ENCODE peak calls at places on chromosomes 12 and 14, in nine cellular contexts. One of them, this sample, is unnamed.

GRCh38 chr14:32565256-32565655 is 236.2 kb downstream of the AKAP6 start:
- DNase-seq in spleen: no peak
- DNase-seq in nephron progenitor cell: no peak
- DNase-seq in kidney epithelial cell: no peak
- DNase-seq in AG09309: no peak
- DNase-seq in foreskin fibroblast: no peak
- DNase-seq in fibroblast of mammary gland: no peak
- DNase-seq in astrocyte of the spinal cord: peak
- DNase-seq in fibroblast of pulmonary artery: no peak
- DNase-seq in this sample: no peak

GRCh38 chr14:104247336-104248202 is 109.2 kb downstream of the KIF26A start:
- DNase-seq in spleen: peak
- DNase-seq in nephron progenitor cell: no peak
- DNase-seq in kidney epithelial cell: no peak
- DNase-seq in AG09309: no peak
- DNase-seq in foreskin fibroblast: no peak
- DNase-seq in fibroblast of mammary gland: no peak
- DNase-seq in astrocyte of the spinal cord: no peak
- DNase-seq in fibroblast of pulmonary artery: no peak
- DNase-seq in this sample: peak

GRCh38 chr14:34347683-34348082 is 114.4 kb downstream of the SPTSSA start:
- DNase-seq in spleen: no peak
- DNase-seq in nephron progenitor cell: no peak
- DNase-seq in kidney epithelial cell: no peak
- DNase-seq in AG09309: no peak
- DNase-seq in foreskin fibroblast: no peak
- DNase-seq in fibroblast of mammary gland: no peak
- DNase-seq in astrocyte of the spinal cord: no peak
- DNase-seq in fibroblast of pulmonary artery: no peak
- DNase-seq in this sample: no peak

GRCh38 chr12:71291746-71292145 is 133.9 kb upstream of the TSPAN8 start:
- DNase-seq in spleen: no peak
- DNase-seq in nephron progenitor cell: no peak
- DNase-seq in kidney epithelial cell: no peak
- DNase-seq in AG09309: no peak
- DNase-seq in foreskin fibroblast: no peak
- DNase-seq in fibroblast of mammary gland: no peak
- DNase-seq in astrocyte of the spinal cord: no peak
- DNase-seq in fibroblast of pulmonary artery: no peak
- DNase-seq in this sample: no peak

GRCh38 chr14:95533391-95533821 is 1.4 kb upstream of the GLRX5 start:
- DNase-seq in spleen: no peak
- DNase-seq in nephron progenitor cell: no peak
- DNase-seq in kidney epithelial cell: no peak
- DNase-seq in AG09309: no peak
- DNase-seq in foreskin fibroblast: no peak
- DNase-seq in fibroblast of mammary gland: peak
- DNase-seq in astrocyte of the spinal cord: peak
- DNase-seq in fibroblast of pulmonary artery: peak
- DNase-seq in this sample: no peak

GRCh38 chr14:20632831-20633771 is 8.4 kb downstream of the OR6S1 start:
- DNase-seq in spleen: peak
- DNase-seq in nephron progenitor cell: peak
- DNase-seq in kidney epithelial cell: no peak
- DNase-seq in AG09309: no peak
- DNase-seq in foreskin fibroblast: peak
- DNase-seq in fibroblast of mammary gland: peak
- DNase-seq in astrocyte of the spinal cord: peak
- DNase-seq in fibroblast of pulmonary artery: peak
- DNase-seq in this sample: no peak

GRCh38 chr12:119914666-119915065 is 37.5 kb upstream of the CIT start:
- DNase-seq in spleen: no peak
- DNase-seq in nephron progenitor cell: no peak
- DNase-seq in kidney epithelial cell: no peak
- DNase-seq in AG09309: no peak
- DNase-seq in foreskin fibroblast: no peak
- DNase-seq in fibroblast of mammary gland: no peak
- DNase-seq in astrocyte of the spinal cord: no peak
- DNase-seq in fibroblast of pulmonary artery: no peak
- DNase-seq in this sample: no peak

GRCh38 chr14:68684466-68685418 is 108.1 kb downstream of the ZFP36L1 start:
- DNase-seq in spleen: no peak
- DNase-seq in nephron progenitor cell: no peak
- DNase-seq in kidney epithelial cell: no peak
- DNase-seq in AG09309: no peak
- DNase-seq in foreskin fibroblast: no peak
- DNase-seq in fibroblast of mammary gland: no peak
- DNase-seq in astrocyte of the spinal cord: no peak
- DNase-seq in fibroblast of pulmonary artery: no peak
- DNase-seq in this sample: no peak

GRCh38 chr12:91893476-91893875 is 252.2 kb downstream of the BTG1 start:
- DNase-seq in spleen: no peak
- DNase-seq in nephron progenitor cell: no peak
- DNase-seq in kidney epithelial cell: no peak
- DNase-seq in AG09309: no peak
- DNase-seq in foreskin fibroblast: no peak
- DNase-seq in fibroblast of mammary gland: no peak
- DNase-seq in astrocyte of the spinal cord: no peak
- DNase-seq in fibroblast of pulmonary artery: no peak
- DNase-seq in this sample: no peak

GRCh38 chr12:49359671-49360070 is 7.6 kb upstream of the SPATS2 start:
- DNase-seq in spleen: no peak
- DNase-seq in nephron progenitor cell: no peak
- DNase-seq in kidney epithelial cell: no peak
- DNase-seq in AG09309: no peak
- DNase-seq in foreskin fibroblast: peak
- DNase-seq in fibroblast of mammary gland: peak
- DNase-seq in astrocyte of the spinal cord: no peak
- DNase-seq in fibroblast of pulmonary artery: no peak
- DNase-seq in this sample: no peak

GRCh38 chr12:49358548-49359141 is 8.6 kb upstream of the SPATS2 start:
- DNase-seq in spleen: no peak
- DNase-seq in nephron progenitor cell: peak
- DNase-seq in kidney epithelial cell: no peak
- DNase-seq in AG09309: no peak
- DNase-seq in foreskin fibroblast: peak
- DNase-seq in fibroblast of mammary gland: peak
- DNase-seq in astrocyte of the spinal cord: peak
- DNase-seq in fibroblast of pulmonary artery: peak
- DNase-seq in this sample: peak

GRCh38 chr12:49355913-49356312 is 9.2 kb downstream of the DNAJC22 start:
- DNase-seq in spleen: no peak
- DNase-seq in nephron progenitor cell: no peak
- DNase-seq in kidney epithelial cell: no peak
- DNase-seq in AG09309: no peak
- DNase-seq in foreskin fibroblast: no peak
- DNase-seq in fibroblast of mammary gland: no peak
- DNase-seq in astrocyte of the spinal cord: no peak
- DNase-seq in fibroblast of pulmonary artery: no peak
- DNase-seq in this sample: no peak

GRCh38 chr12:49352351-49352750 is 5.7 kb downstream of the DNAJC22 start:
- DNase-seq in spleen: no peak
- DNase-seq in nephron progenitor cell: no peak
- DNase-seq in kidney epithelial cell: no peak
- DNase-seq in AG09309: no peak
- DNase-seq in foreskin fibroblast: no peak
- DNase-seq in fibroblast of mammary gland: no peak
- DNase-seq in astrocyte of the spinal cord: no peak
- DNase-seq in fibroblast of pulmonary artery: no peak
- DNase-seq in this sample: no peak

DNA sequence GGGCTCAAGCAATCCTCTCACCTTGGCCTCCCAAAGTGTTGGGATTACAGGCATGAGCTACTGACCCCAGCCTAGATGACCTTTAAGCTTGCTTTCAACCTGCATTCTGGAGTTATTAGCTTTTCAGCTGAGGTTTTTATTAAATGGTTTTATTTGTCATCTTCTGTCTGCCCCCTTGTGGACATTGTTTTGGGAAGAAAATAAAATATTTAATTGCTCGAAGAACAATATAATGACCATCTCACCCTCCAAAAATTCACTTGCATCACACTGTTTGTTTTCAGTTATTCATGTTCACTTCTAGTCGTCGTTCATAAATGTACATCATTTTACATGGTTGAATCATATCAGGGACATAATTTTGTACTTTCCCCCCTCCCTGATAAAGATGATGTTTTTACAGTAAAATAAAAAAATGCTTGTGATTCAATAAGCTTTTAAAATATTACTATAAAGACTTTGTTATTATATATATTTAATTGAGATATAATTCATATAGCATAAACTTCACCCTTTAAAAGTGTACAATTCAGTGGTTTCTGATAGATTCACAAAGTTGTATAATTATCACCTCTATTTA is 10.1 kb upstream of the SPATS2 start:
- DNase-seq in spleen: no peak
- DNase-seq in nephron progenitor cell: no peak
- DNase-seq in kidney epithelial cell: no peak
- DNase-seq in AG09309: no peak
- DNase-seq in foreskin fibroblast: peak
- DNase-seq in fibroblast of mammary gland: peak
- DNase-seq in astrocyte of the spinal cord: peak
- DNase-seq in fibroblast of pulmonary artery: peak
- DNase-seq in this sample: no peak
- TF ChIP-seq CTCF in spleen: peak
- TF ChIP-seq CTCF in nephron progenitor cell: peak
- TF ChIP-seq CTCF in kidney epithelial cell: peak
- TF ChIP-seq CTCF in AG09309: peak
- TF ChIP-seq CTCF in foreskin fibroblast: peak
- TF ChIP-seq CTCF in fibroblast of mammary gland: peak
- TF ChIP-seq CTCF in astrocyte of the spinal cord: peak
- TF ChIP-seq CTCF in fibroblast of pulmonary artery: peak
- TF ChIP-seq CTCF in this sample: peak

DNA sequence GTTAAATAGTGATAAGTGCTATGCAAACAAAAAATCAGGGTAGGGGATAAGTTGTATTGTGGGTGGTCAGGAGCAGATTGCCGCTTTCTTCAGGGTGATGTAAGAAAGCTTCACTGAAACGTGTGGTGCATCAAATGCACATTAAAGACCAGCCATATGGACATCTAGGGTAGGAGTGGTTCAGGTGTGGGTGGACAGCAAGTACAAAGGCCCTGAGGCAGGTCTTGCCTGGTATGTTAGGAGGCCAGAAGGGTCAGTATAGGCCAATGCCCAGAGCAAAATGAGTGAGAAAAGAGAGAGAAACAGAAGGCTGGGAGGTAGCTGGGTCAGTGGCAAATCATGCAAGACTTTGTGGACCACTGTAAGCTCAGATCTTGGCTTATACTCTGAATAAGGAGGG is 25.6 kb upstream of the CISTR start:
- DNase-seq in spleen: no peak
- DNase-seq in nephron progenitor cell: no peak
- DNase-seq in kidney epithelial cell: no peak
- DNase-seq in AG09309: no peak
- DNase-seq in foreskin fibroblast: no peak
- DNase-seq in fibroblast of mammary gland: no peak
- DNase-seq in astrocyte of the spinal cord: no peak
- DNase-seq in fibroblast of pulmonary artery: no peak
- DNase-seq in this sample: no peak
- TF ChIP-seq CTCF in spleen: no peak
- TF ChIP-seq CTCF in nephron progenitor cell: no peak
- TF ChIP-seq CTCF in kidney epithelial cell: no peak
- TF ChIP-seq CTCF in AG09309: no peak
- TF ChIP-seq CTCF in foreskin fibroblast: no peak
- TF ChIP-seq CTCF in fibroblast of mammary gland: no peak
- TF ChIP-seq CTCF in astrocyte of the spinal cord: no peak
- TF ChIP-seq CTCF in fibroblast of pulmonary artery: no peak
- TF ChIP-seq CTCF in this sample: no peak

GRCh38 chr14:74610866-74611671 is 968 bp downstream of the LTBP2 start:
- DNase-seq in spleen: peak
- DNase-seq in nephron progenitor cell: no peak
- DNase-seq in kidney epithelial cell: no peak
- DNase-seq in AG09309: no peak
- DNase-seq in foreskin fibroblast: peak
- DNase-seq in fibroblast of mammary gland: peak
- DNase-seq in astrocyte of the spinal cord: peak
- DNase-seq in fibroblast of pulmonary artery: peak
- DNase-seq in this sample: no peak

GRCh38 chr14:74606727-74607126 is 5.3 kb downstream of the LTBP2 start:
- DNase-seq in spleen: no peak
- DNase-seq in nephron progenitor cell: no peak
- DNase-seq in kidney epithelial cell: no peak
- DNase-seq in AG09309: no peak
- DNase-seq in foreskin fibroblast: no peak
- DNase-seq in fibroblast of mammary gland: no peak
- DNase-seq in astrocyte of the spinal cord: no peak
- DNase-seq in fibroblast of pulmonary artery: no peak
- DNase-seq in this sample: no peak

GRCh38 chr14:74609721-74610120 is 2.3 kb downstream of the LTBP2 start:
- DNase-seq in spleen: no peak
- DNase-seq in nephron progenitor cell: no peak
- DNase-seq in kidney epithelial cell: no peak
- DNase-seq in AG09309: no peak
- DNase-seq in foreskin fibroblast: peak
- DNase-seq in fibroblast of mammary gland: peak
- DNase-seq in astrocyte of the spinal cord: peak
- DNase-seq in fibroblast of pulmonary artery: peak
- DNase-seq in this sample: no peak

GRCh38 chr14:74610199-74610865 is 1.7 kb downstream of the LTBP2 start:
- DNase-seq in spleen: no peak
- DNase-seq in nephron progenitor cell: no peak
- DNase-seq in kidney epithelial cell: no peak
- DNase-seq in AG09309: no peak
- DNase-seq in foreskin fibroblast: no peak
- DNase-seq in fibroblast of mammary gland: no peak
- DNase-seq in astrocyte of the spinal cord: no peak
- DNase-seq in fibroblast of pulmonary artery: no peak
- DNase-seq in this sample: no peak

DNA sequence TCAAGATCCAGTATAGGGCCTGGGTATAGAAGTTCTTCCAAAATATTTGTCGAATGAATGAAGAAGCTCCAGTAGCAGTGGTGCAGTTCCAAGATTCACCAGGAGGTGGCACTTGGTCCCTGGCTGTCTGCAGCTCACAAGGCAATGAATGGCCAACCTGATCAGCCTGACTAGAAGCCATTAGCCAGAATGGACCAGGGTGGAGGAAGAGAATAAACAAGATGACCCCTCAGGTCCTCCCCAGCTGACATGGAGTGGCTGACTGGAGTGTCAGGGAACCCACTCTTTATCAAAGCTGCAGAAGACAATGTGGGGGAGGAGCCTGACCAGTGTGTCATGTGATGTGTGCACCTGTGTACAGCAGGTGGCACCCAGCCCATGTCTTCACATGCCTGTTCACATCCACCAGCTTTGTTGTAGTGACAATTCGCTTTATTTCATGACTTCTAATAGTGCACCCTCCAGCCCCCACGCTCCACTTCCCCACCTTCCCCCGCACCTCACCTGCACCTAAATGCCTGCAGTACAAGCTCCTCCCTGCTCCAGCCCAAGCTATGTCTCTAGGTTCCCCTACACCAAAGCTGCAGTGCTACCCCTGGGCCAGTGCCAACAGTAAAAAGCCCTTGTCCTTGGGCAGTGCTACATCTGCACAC is 3.0 kb downstream of the LTBP2 start:
- DNase-seq in spleen: peak
- DNase-seq in nephron progenitor cell: peak
- DNase-seq in kidney epithelial cell: no peak
- DNase-seq in AG09309: no peak
- DNase-seq in foreskin fibroblast: peak
- DNase-seq in fibroblast of mammary gland: peak
- DNase-seq in astrocyte of the spinal cord: peak
- DNase-seq in fibroblast of pulmonary artery: peak
- DNase-seq in this sample: peak
- TF ChIP-seq CTCF in spleen: peak
- TF ChIP-seq CTCF in nephron progenitor cell: peak
- TF ChIP-seq CTCF in kidney epithelial cell: peak
- TF ChIP-seq CTCF in AG09309: peak
- TF ChIP-seq CTCF in foreskin fibroblast: peak
- TF ChIP-seq CTCF in fibroblast of mammary gland: peak
- TF ChIP-seq CTCF in astrocyte of the spinal cord: peak
- TF ChIP-seq CTCF in fibroblast of pulmonary artery: peak
- TF ChIP-seq CTCF in this sample: peak

GRCh38 chr12:39329015-39329414 is 113.9 kb downstream of the KIF21A start:
- DNase-seq in spleen: no peak
- DNase-seq in nephron progenitor cell: no peak
- DNase-seq in kidney epithelial cell: no peak
- DNase-seq in AG09309: no peak
- DNase-seq in foreskin fibroblast: peak
- DNase-seq in fibroblast of mammary gland: peak
- DNase-seq in astrocyte of the spinal cord: peak
- DNase-seq in fibroblast of pulmonary artery: peak
- DNase-seq in this sample: no peak
- TF ChIP-seq CTCF in spleen: no peak
- TF ChIP-seq CTCF in nephron progenitor cell: no peak
- TF ChIP-seq CTCF in kidney epithelial cell: no peak
- TF ChIP-seq CTCF in AG09309: no peak
- TF ChIP-seq CTCF in foreskin fibroblast: no peak
- TF ChIP-seq CTCF in fibroblast of mammary gland: no peak
- TF ChIP-seq CTCF in astrocyte of the spinal cord: no peak
- TF ChIP-seq CTCF in fibroblast of pulmonary artery: no peak
- TF ChIP-seq CTCF in this sample: no peak

This sample was measured in type B pancreatic cell.